ENCODE peak calls at places on chromosomes 6 and 20, in six cellular contexts. H, F, L, W, R and T are unnamed samples.

GRCh38 chr6:147106759-147107401 is 97.3 kb upstream of the STXBP5 start:
- DNase-seq in W (peak), R (no peak), L (no peak), H (peak), F (no peak), T (no peak)

GRCh38 chr6:44956426-44956825 is 371.7 kb upstream of the RUNX2 start:
- DNase-seq in R (no peak), L (no peak), F (no peak), H (peak), W (no peak), T (no peak)

GRCh38 chr6:152129606-152130249 is 322.2 kb downstream of the ESR1 start:
- DNase-seq in H (peak), F (no peak), L (no peak), R (no peak), W (peak), T (no peak)

GRCh38 chr20:16760431-16761304 is 12.5 kb downstream of the OTOR start:
- DNase-seq in W (no peak), F (no peak), H (no peak), R (no peak), L (no peak), T (no peak)

GRCh38 chr6:108252055-108252454 is 8.8 kb downstream of the SNX3 start:
- DNase-seq in L (no peak), R (no peak), F (no peak), H (no peak), W (no peak), T (no peak)

GRCh38 chr6:47221565-47221964 is 88.1 kb downstream of the TNFRSF21 start:
- DNase-seq in H (no peak), L (no peak), W (no peak), R (no peak), F (no peak), T (no peak)

GRCh38 chr6:5173862-5174643 is 86.7 kb downstream of the LYRM4 start:
- DNase-seq in R (no peak), W (no peak), L (no peak), H (no peak), F (peak), T (no peak)

GRCh38 chr20:17439897-17440296 is 91.3 kb downstream of the BFSP1 start:
- DNase-seq in F (no peak), H (no peak), W (no peak), R (no peak), L (no peak), T (no peak)

GRCh38 chr6:135546680-135547418 is 49.3 kb upstream of the AHI1 start:
- DNase-seq in H (peak), L (no peak), F (no peak), W (no peak), R (no peak), T (no peak)

GRCh38 chr6:145147559-145147958 is 587.8 kb downstream of the EPM2A start:
- DNase-seq in H (no peak), F (no peak), W (no peak), L (no peak), R (no peak), T (no peak)

GRCh38 chr6:101747160-101747559 is 353.7 kb downstream of the GRIK2 start:
- DNase-seq in W (no peak), R (no peak), F (no peak), L (no peak), H (peak), T (no peak)

GRCh38 chr6:30884521-30885480 is 482 bp downstream of the DDR1 start:
- DNase-seq in F (peak), H (peak), W (no peak), R (peak), L (peak), T (peak)

GRCh38 chr6:158047120-158047518 is 65.5 kb downstream of the SYNJ2 start:
- DNase-seq in W (no peak), F (peak), L (peak), H (no peak), R (no peak), T (no peak)

GRCh38 chr6:133467982-133468380 is 226.8 kb downstream of the EYA4 start:
- DNase-seq in R (no peak), W (no peak), F (no peak), L (no peak), H (peak), T (no peak)

GRCh38 chr6:161128680-161129196 is 137.2 kb downstream of the MAP3K4 start:
- DNase-seq in R (no peak), L (no peak), F (no peak), W (peak), H (peak), T (no peak)

GRCh38 chr6:53647437-53648094 is 18.0 kb downstream of the KLHL31 start:
- DNase-seq in W (no peak), R (no peak), F (peak), L (no peak), H (no peak), T (no peak)

GRCh38 chr6:53651764-53652401 is 13.7 kb downstream of the KLHL31 start:
- DNase-seq in R (peak), H (peak), F (peak), W (no peak), L (peak), T (peak)

GRCh38 chr6:53648571-53648970 is 17.0 kb downstream of the KLHL31 start:
- DNase-seq in H (peak), F (no peak), R (no peak), W (no peak), L (no peak), T (no peak)

GRCh38 chr6:53654745-53655240 is 10.8 kb downstream of the KLHL31 start:
- DNase-seq in F (no peak), L (no peak), H (no peak), R (no peak), W (no peak), T (no peak)

GRCh38 chr6:53651149-53651763 is 14.3 kb downstream of the KLHL31 start:
- DNase-seq in L (peak), H (peak), R (peak), F (peak), W (peak), T (peak)
- TF ChIP-seq CTCF in L (peak), H (peak), R (peak), F (peak), W (peak), T (peak)

GRCh38 chr6:99588618-99589289 is 17.9 kb upstream of the PRDM13 start:
- DNase-seq in F (peak), W (peak), L (peak), H (peak), R (peak), T (peak)
- TF ChIP-seq CTCF in F (peak), W (peak), L (peak), H (peak), R (peak), T (peak)

GRCh38 chr20:6381887-6382286 is 259.1 kb upstream of the FERMT1 start:
- DNase-seq in R (no peak), L (no peak), W (peak), F (no peak), H (peak), T (no peak)
- TF ChIP-seq CTCF in R (no peak), L (no peak), W (peak), F (no peak), H (peak), T (peak)

GRCh38 chr6:163457637-163458561 is 43.4 kb downstream of the QKI start:
- DNase-seq in R (no peak), W (peak), L (no peak), F (no peak), H (peak), T (no peak)
- TF ChIP-seq CTCF in R (no peak), W (peak), L (no peak), F (no peak), H (peak), T (no peak)

GRCh38 chr20:52231230-52231746 is 39.7 kb upstream of the ZFP64 start:
- DNase-seq in R (no peak), W (no peak), F (no peak), H (no peak), L (no peak), T (no peak)

GRCh38 chr20:52235129-52235528 is 43.5 kb upstream of the ZFP64 start:
- DNase-seq in H (no peak), F (no peak), R (no peak), W (no peak), L (no peak), T (no peak)

GRCh38 chr20:52234302-52235045 is 42.9 kb upstream of the ZFP64 start:
- DNase-seq in H (no peak), F (no peak), L (no peak), R (no peak), W (no peak), T (no peak)

GRCh38 chr20:52226370-52226769 is 34.8 kb upstream of the ZFP64 start:
- DNase-seq in L (no peak), W (no peak), H (no peak), R (no peak), F (no peak), T (no peak)

GRCh38 chr20:52230406-52230805 is 38.8 kb upstream of the ZFP64 start:
- DNase-seq in W (no peak), F (no peak), H (peak), R (no peak), L (no peak), T (no peak)
- TF ChIP-seq CTCF in W (no peak), F (no peak), H (no peak), R (no peak), L (no peak), T (no peak)

GRCh38 chr6:107129370-107129925 is 14.1 kb upstream of the BEND3 start:
- DNase-seq in W (no peak), R (no peak), L (no peak), H (no peak), F (no peak), T (no peak)

GRCh38 chr6:107128175-107128574 is 12.9 kb upstream of the BEND3 start:
- DNase-seq in L (no peak), R (no peak), W (no peak), H (peak), F (no peak), T (no peak)

GRCh38 chr6:107128577-107128976 is 13.3 kb upstream of the BEND3 start:
- DNase-seq in R (no peak), W (no peak), H (peak), F (no peak), L (no peak), T (no peak)

DNA sequence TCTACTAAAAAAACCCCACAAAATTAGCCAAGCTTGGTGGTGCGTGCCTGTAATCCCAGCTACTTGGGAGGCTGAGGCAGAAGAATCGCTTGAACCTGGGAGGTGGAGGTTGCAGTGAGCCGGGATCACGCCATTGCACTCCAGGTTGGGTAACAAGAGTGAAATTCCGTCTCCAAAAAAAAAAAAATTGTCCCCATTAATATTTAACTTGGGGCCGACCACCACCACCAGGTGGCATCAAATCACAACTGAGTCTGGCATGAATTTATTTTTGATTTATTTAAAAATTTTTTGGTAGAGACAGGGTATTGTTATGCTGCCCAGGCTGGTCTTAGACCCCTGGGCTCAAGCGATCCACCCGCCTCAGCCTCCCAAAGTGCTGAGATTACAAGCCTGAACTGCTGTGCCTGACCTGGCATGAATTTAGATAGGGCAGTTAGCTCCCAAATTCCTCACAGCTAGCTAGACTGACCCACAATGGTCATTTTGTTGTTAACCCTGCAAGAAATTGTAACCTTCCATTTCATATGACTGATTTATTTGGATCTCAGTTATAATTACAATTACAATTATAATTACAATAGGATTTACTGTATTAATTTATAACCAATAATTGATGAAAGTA is 17.1 kb upstream of the BEND3 start:
- DNase-seq in R (peak), L (no peak), H (peak), W (no peak), F (peak), T (peak)
- TF ChIP-seq CTCF in R (peak), L (peak), H (peak), W (peak), F (peak), T (peak)

GRCh38 chr6:6583836-6584235 is 4.7 kb upstream of the LY86 start:
- DNase-seq in H (no peak), W (no peak), L (no peak), R (no peak), F (no peak), T (peak)

GRCh38 chr6:6586671-6587526 is 1.6 kb upstream of the LY86 start:
- DNase-seq in F (no peak), W (no peak), R (no peak), L (no peak), H (no peak), T (no peak)

GRCh38 chr6:6584310-6585002 is 4.1 kb upstream of the LY86 start:
- DNase-seq in W (no peak), F (no peak), R (no peak), H (no peak), L (no peak), T (no peak)

GRCh38 chr6:6586167-6586566 is 2.4 kb upstream of the LY86 start:
- DNase-seq in L (no peak), H (no peak), F (no peak), R (no peak), W (no peak), T (no peak)

DNA sequence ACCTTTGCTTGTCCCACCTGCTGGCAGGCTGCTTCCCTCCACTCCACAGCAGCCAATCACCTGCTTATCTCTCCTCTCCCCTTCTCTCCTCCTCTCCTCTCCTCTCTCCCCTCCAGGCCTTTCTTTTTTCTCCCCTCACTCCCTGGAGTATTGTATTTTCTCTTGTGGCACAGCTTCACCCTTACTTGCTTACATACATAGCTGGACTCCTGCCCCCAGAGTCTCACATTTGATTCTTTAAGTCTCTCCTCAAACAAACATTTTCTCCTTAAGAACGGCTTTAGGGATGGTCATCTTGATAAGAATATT is 3.6 kb upstream of the LY86 start:
- DNase-seq in R (no peak), H (no peak), W (no peak), L (no peak), F (no peak), T (no peak)
- TF ChIP-seq CTCF in R (no peak), H (no peak), W (no peak), L (no peak), F (no peak), T (no peak)

GRCh38 chr20:63970714-63971431 is 1.1 kb upstream of the ZNF512B start:
- DNase-seq in R (no peak), W (no peak), L (no peak), H (no peak), F (no peak), T (no peak)

GRCh38 chr20:63968928-63969760 is 586 bp downstream of the ZNF512B start:
- DNase-seq in H (no peak), R (no peak), F (peak), L (peak), W (no peak), T (peak)

GRCh38 chr20:63972312-63973159 is 2.8 kb upstream of the ZNF512B start:
- DNase-seq in W (no peak), H (no peak), R (no peak), L (no peak), F (no peak), T (no peak)

GRCh38 chr20:63968136-63968927 is 1.4 kb downstream of the ZNF512B start:
- DNase-seq in L (no peak), H (no peak), F (no peak), W (no peak), R (no peak), T (no peak)

GRCh38 chr20:63969851-63970713 is at the start of gene ZNF512B:
- DNase-seq in H (peak), F (peak), W (no peak), L (peak), R (peak), T (peak)
- TF ChIP-seq CTCF in H (no peak), F (no peak), W (no peak), L (no peak), R (no peak), T (no peak)

GRCh38 chr6:3350252-3350826 is 91.6 kb downstream of the PSMG4 start:
- DNase-seq in R (peak), F (no peak), W (no peak), H (no peak), L (no peak), T (no peak)
- TF ChIP-seq CTCF in R (no peak), F (no peak), W (no peak), H (no peak), L (no peak), T (no peak)

DNA sequence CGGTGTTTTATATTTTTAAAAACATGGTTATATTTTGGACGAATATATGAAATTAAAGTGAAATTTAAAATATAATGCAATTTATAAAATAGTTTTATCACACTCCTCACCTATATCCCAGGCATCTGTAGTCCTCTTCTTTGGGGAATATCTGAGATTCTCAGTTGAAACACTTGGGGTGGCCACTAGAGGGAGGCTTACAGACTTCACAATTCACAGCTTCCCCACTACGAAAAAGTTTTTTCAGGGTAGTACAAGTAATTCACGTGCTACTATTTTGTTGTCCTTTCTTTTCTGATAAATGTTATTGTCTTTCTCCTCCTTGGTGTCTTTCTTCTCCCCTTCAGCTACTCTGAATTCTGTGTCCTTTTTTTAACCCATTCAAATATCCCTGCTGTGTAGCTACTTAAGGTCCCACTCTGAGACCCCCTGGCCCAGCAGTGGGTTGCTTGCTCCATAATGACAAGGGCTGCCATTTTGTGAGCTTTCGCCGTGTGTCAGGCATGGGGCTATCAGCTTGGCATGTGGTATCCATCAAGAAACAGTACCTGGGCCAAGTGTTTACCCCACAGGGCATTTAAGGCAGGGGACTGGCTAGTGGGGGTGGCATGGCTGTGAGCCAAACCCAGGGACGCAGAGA is 43.6 kb upstream of the PHACTR3 start:
- DNase-seq in F (no peak), W (no peak), R (no peak), L (no peak), H (peak), T (no peak)
- TF ChIP-seq CTCF in F (peak), W (peak), R (peak), L (peak), H (peak), T (peak)